ENCODE peak calls at places on chromosome 17, in ten cellular contexts. One of them, this sample, is unnamed.

GRCh38 chr17:40602445-40603443 is 37.5 kb upstream of the CCR7 start:
- DNase-seq in lung: no peak
- DNase-seq in mesenchymal stem cell: peak; percentile 56
- DNase-seq in BE2C: no peak
- DNase-seq in body of pancreas: no peak
- DNase-seq in tibial nerve: no peak
- DNase-seq in PC-3: no peak
- DNase-seq in pancreas: no peak
- DNase-seq in left ventricle myocardium inferior: no peak
- DNase-seq in A549: no peak
- DNase-seq in this sample: no peak

GRCh38 chr17:56593073-56593740 is at the start of gene NOG:
- DNase-seq in PC-3: peak; percentile 74
- DNase-seq in A549: peak; percentile 72
- DNase-seq in pancreas: peak; percentile 39
- DNase-seq in body of pancreas: peak; percentile 32
- DNase-seq in mesenchymal stem cell: peak; percentile 77
- DNase-seq in lung: peak; percentile 44
- DNase-seq in BE2C: peak; percentile 36
- DNase-seq in left ventricle myocardium inferior: peak; percentile 31
- DNase-seq in tibial nerve: no peak
- DNase-seq in this sample: peak; percentile 78

GRCh38 chr17:74898376-74898946 is 5.0 kb upstream of the FADS6 start:
- DNase-seq in A549: no peak
- DNase-seq in PC-3: no peak
- DNase-seq in lung: no peak
- DNase-seq in body of pancreas: no peak
- DNase-seq in left ventricle myocardium inferior: no peak
- DNase-seq in mesenchymal stem cell: no peak
- DNase-seq in tibial nerve: no peak
- DNase-seq in BE2C: no peak
- DNase-seq in pancreas: no peak
- DNase-seq in this sample: no peak

GRCh38 chr17:8243827-8244226 is 4.0 kb downstream of the CTC1 start:
- DNase-seq in left ventricle myocardium inferior: no peak
- DNase-seq in BE2C: no peak
- DNase-seq in pancreas: no peak
- DNase-seq in body of pancreas: no peak
- DNase-seq in tibial nerve: no peak
- DNase-seq in lung: no peak
- DNase-seq in mesenchymal stem cell: no peak
- DNase-seq in PC-3: no peak
- DNase-seq in A549: no peak
- DNase-seq in this sample: no peak

GRCh38 chr17:65794572-65794971 is 233.1 kb upstream of the AXIN2 start:
- DNase-seq in left ventricle myocardium inferior: no peak
- DNase-seq in lung: no peak
- DNase-seq in BE2C: no peak
- DNase-seq in A549: peak; percentile 49
- DNase-seq in mesenchymal stem cell: peak; percentile 20
- DNase-seq in PC-3: peak; percentile 82
- DNase-seq in pancreas: no peak
- DNase-seq in body of pancreas: no peak
- DNase-seq in tibial nerve: no peak
- DNase-seq in this sample: peak; percentile 32

GRCh38 chr17:78130439-78131101 is at the start of gene TMC8:
- DNase-seq in A549: no peak
- DNase-seq in body of pancreas: no peak
- DNase-seq in PC-3: no peak
- DNase-seq in lung: peak; percentile 61
- DNase-seq in mesenchymal stem cell: no peak
- DNase-seq in pancreas: no peak
- DNase-seq in tibial nerve: no peak
- DNase-seq in BE2C: no peak
- DNase-seq in left ventricle myocardium inferior: no peak
- DNase-seq in this sample: no peak

GRCh38 chr17:50036455-50037320 is 19.2 kb upstream of the ITGA3 start:
- DNase-seq in BE2C: no peak
- DNase-seq in body of pancreas: no peak
- DNase-seq in tibial nerve: peak; percentile 4
- DNase-seq in PC-3: no peak
- DNase-seq in mesenchymal stem cell: no peak
- DNase-seq in lung: no peak
- DNase-seq in left ventricle myocardium inferior: no peak
- DNase-seq in A549: no peak
- DNase-seq in pancreas: no peak
- DNase-seq in this sample: no peak

GRCh38 chr17:46815474-46816353 is 2.8 kb downstream of the WNT3 start:
- DNase-seq in left ventricle myocardium inferior: no peak
- DNase-seq in body of pancreas: no peak
- DNase-seq in lung: no peak
- DNase-seq in mesenchymal stem cell: no peak
- DNase-seq in tibial nerve: no peak
- DNase-seq in PC-3: no peak
- DNase-seq in pancreas: no peak
- DNase-seq in BE2C: no peak
- DNase-seq in A549: no peak
- DNase-seq in this sample: no peak

GRCh38 chr17:78766225-78766624 is 15.8 kb downstream of the CYTH1 start:
- DNase-seq in body of pancreas: no peak
- DNase-seq in left ventricle myocardium inferior: no peak
- DNase-seq in BE2C: no peak
- DNase-seq in mesenchymal stem cell: no peak
- DNase-seq in tibial nerve: no peak
- DNase-seq in pancreas: no peak
- DNase-seq in lung: no peak
- DNase-seq in PC-3: peak; percentile 69
- DNase-seq in A549: no peak
- DNase-seq in this sample: no peak

GRCh38 chr17:57418463-57419246 is 162.3 kb downstream of the MSI2 start:
- DNase-seq in lung: no peak
- DNase-seq in mesenchymal stem cell: no peak
- DNase-seq in body of pancreas: no peak
- DNase-seq in pancreas: no peak
- DNase-seq in tibial nerve: no peak
- DNase-seq in A549: no peak
- DNase-seq in PC-3: no peak
- DNase-seq in left ventricle myocardium inferior: no peak
- DNase-seq in BE2C: no peak
- DNase-seq in this sample: no peak

GRCh38 chr17:49363251-49363650 is 1.2 kb upstream of the ZNF652 start:
- DNase-seq in body of pancreas: no peak
- DNase-seq in A549: no peak
- DNase-seq in tibial nerve: no peak
- DNase-seq in mesenchymal stem cell: no peak
- DNase-seq in lung: no peak
- DNase-seq in pancreas: no peak
- DNase-seq in BE2C: no peak
- DNase-seq in left ventricle myocardium inferior: no peak
- DNase-seq in PC-3: no peak
- DNase-seq in this sample: no peak

GRCh38 chr17:557371-557770 is 157.3 kb downstream of the VPS53 start:
- DNase-seq in A549: no peak
- DNase-seq in lung: no peak
- DNase-seq in left ventricle myocardium inferior: no peak
- DNase-seq in BE2C: no peak
- DNase-seq in pancreas: no peak
- DNase-seq in mesenchymal stem cell: peak; percentile 38
- DNase-seq in body of pancreas: no peak
- DNase-seq in PC-3: no peak
- DNase-seq in tibial nerve: no peak
- DNase-seq in this sample: no peak

GRCh38 chr17:28406478-28406824 is 439 bp upstream of the SLC46A1 start:
- DNase-seq in mesenchymal stem cell: peak; percentile 16
- DNase-seq in lung: no peak
- DNase-seq in A549: no peak
- DNase-seq in BE2C: no peak
- DNase-seq in PC-3: no peak
- DNase-seq in pancreas: no peak
- DNase-seq in tibial nerve: no peak
- DNase-seq in left ventricle myocardium inferior: no peak
- DNase-seq in body of pancreas: peak; percentile 25
- DNase-seq in this sample: no peak

GRCh38 chr17:63973930-63974593 is 1.3 kb upstream of the SCN4A start:
- DNase-seq in BE2C: no peak
- DNase-seq in mesenchymal stem cell: no peak
- DNase-seq in left ventricle myocardium inferior: no peak
- DNase-seq in tibial nerve: no peak
- DNase-seq in body of pancreas: no peak
- DNase-seq in PC-3: peak; percentile 63
- DNase-seq in A549: peak; percentile 51
- DNase-seq in lung: no peak
- DNase-seq in pancreas: no peak
- DNase-seq in this sample: no peak

GRCh38 chr17:58693208-58693607 is 806 bp downstream of the RAD51C start:
- DNase-seq in lung: no peak
- DNase-seq in A549: no peak
- DNase-seq in tibial nerve: no peak
- DNase-seq in body of pancreas: no peak
- DNase-seq in mesenchymal stem cell: no peak
- DNase-seq in pancreas: no peak
- DNase-seq in BE2C: no peak
- DNase-seq in PC-3: no peak
- DNase-seq in left ventricle myocardium inferior: no peak
- DNase-seq in this sample: no peak

GRCh38 chr17:17790673-17791464 is 45.9 kb downstream of the SREBF1 start:
- DNase-seq in pancreas: no peak
- DNase-seq in PC-3: no peak
- DNase-seq in body of pancreas: no peak
- DNase-seq in lung: no peak
- DNase-seq in BE2C: no peak
- DNase-seq in mesenchymal stem cell: no peak
- DNase-seq in tibial nerve: no peak
- DNase-seq in left ventricle myocardium inferior: no peak
- DNase-seq in A549: no peak
- DNase-seq in this sample: no peak

GRCh38 chr17:17108681-17109049 is 66.4 kb downstream of the MPRIP start:
- DNase-seq in body of pancreas: peak; percentile 63
- DNase-seq in pancreas: peak; percentile 55
- DNase-seq in A549: no peak
- DNase-seq in left ventricle myocardium inferior: peak; percentile 16
- DNase-seq in PC-3: no peak
- DNase-seq in lung: peak; percentile 58
- DNase-seq in tibial nerve: no peak
- DNase-seq in mesenchymal stem cell: no peak
- DNase-seq in BE2C: no peak
- DNase-seq in this sample: no peak

GRCh38 chr17:33389506-33390141 is 96.5 kb upstream of the ASIC2 start:
- DNase-seq in left ventricle myocardium inferior: no peak
- DNase-seq in A549: no peak
- DNase-seq in lung: no peak
- DNase-seq in mesenchymal stem cell: peak; percentile 85
- DNase-seq in BE2C: no peak
- DNase-seq in pancreas: no peak
- DNase-seq in PC-3: no peak
- DNase-seq in body of pancreas: no peak
- DNase-seq in tibial nerve: no peak
- DNase-seq in this sample: no peak
- H3K4me1 ChIP-seq in left ventricle myocardium inferior: no peaks in the 10 kb centered on the region
- H3K4me1 ChIP-seq in A549: peaks cover 12% of the 10 kb centered on the region
- H3K4me1 ChIP-seq in lung: no peaks in the 10 kb centered on the region
- H3K4me1 ChIP-seq in mesenchymal stem cell: no peaks in the 10 kb centered on the region
- H3K4me1 ChIP-seq in BE2C: peaks cover 7% of the 10 kb centered on the region
- H3K4me1 ChIP-seq in pancreas: no peaks in the 10 kb centered on the region
- H3K4me1 ChIP-seq in PC-3: no peaks in the 10 kb centered on the region
- H3K4me1 ChIP-seq in body of pancreas: no peaks in the 10 kb centered on the region
- H3K4me1 ChIP-seq in tibial nerve: no peaks in the 10 kb centered on the region
- H3K4me1 ChIP-seq in this sample: peaks cover 14% of the 10 kb centered on the region

GRCh38 chr17:72421128-72422092 is 300.6 kb downstream of the SOX9 start:
- DNase-seq in A549: peak; percentile 99
- DNase-seq in BE2C: peak; percentile 49
- DNase-seq in left ventricle myocardium inferior: no peak
- DNase-seq in PC-3: peak; percentile 100
- DNase-seq in lung: peak; percentile 51
- DNase-seq in mesenchymal stem cell: peak; percentile 97
- DNase-seq in body of pancreas: peak; percentile 95
- DNase-seq in tibial nerve: no peak
- DNase-seq in pancreas: peak; percentile 76
- DNase-seq in this sample: peak; percentile 90

GRCh38 chr17:72422204-72422504 is 301.3 kb downstream of the SOX9 start:
- DNase-seq in lung: no peak
- DNase-seq in pancreas: no peak
- DNase-seq in body of pancreas: no peak
- DNase-seq in PC-3: no peak
- DNase-seq in left ventricle myocardium inferior: no peak
- DNase-seq in mesenchymal stem cell: no peak
- DNase-seq in tibial nerve: no peak
- DNase-seq in BE2C: no peak
- DNase-seq in A549: no peak
- DNase-seq in this sample: no peak

GRCh38 chr17:72420775-72421127 is 299.9 kb downstream of the SOX9 start:
- DNase-seq in lung: no peak
- DNase-seq in body of pancreas: no peak
- DNase-seq in tibial nerve: no peak
- DNase-seq in mesenchymal stem cell: no peak
- DNase-seq in PC-3: no peak
- DNase-seq in left ventricle myocardium inferior: no peak
- DNase-seq in pancreas: no peak
- DNase-seq in A549: no peak
- DNase-seq in BE2C: no peak
- DNase-seq in this sample: no peak

GRCh38 chr17:72417627-72418026 is 296.8 kb downstream of the SOX9 start:
- DNase-seq in tibial nerve: no peak
- DNase-seq in A549: no peak
- DNase-seq in left ventricle myocardium inferior: no peak
- DNase-seq in body of pancreas: no peak
- DNase-seq in mesenchymal stem cell: no peak
- DNase-seq in lung: no peak
- DNase-seq in pancreas: no peak
- DNase-seq in BE2C: no peak
- DNase-seq in PC-3: no peak
- DNase-seq in this sample: no peak

GRCh38 chr17:72419866-72420774 is 299.3 kb downstream of the SOX9 start:
- DNase-seq in left ventricle myocardium inferior: no peak
- DNase-seq in lung: no peak
- DNase-seq in BE2C: no peak
- DNase-seq in A549: no peak
- DNase-seq in body of pancreas: peak; percentile 59
- DNase-seq in PC-3: peak; percentile 27
- DNase-seq in pancreas: no peak
- DNase-seq in tibial nerve: peak; percentile 27
- DNase-seq in mesenchymal stem cell: no peak
- DNase-seq in this sample: peak; percentile 99
- H3K4me1 ChIP-seq in left ventricle myocardium inferior: peaks cover 6% of the 10 kb centered on the region
- H3K4me1 ChIP-seq in lung: no peaks in the 10 kb centered on the region
- H3K4me1 ChIP-seq in BE2C: peaks cover 17% of the 10 kb centered on the region
- H3K4me1 ChIP-seq in A549: peaks cover 64% of the 10 kb centered on the region
- H3K4me1 ChIP-seq in body of pancreas: peaks cover 28% of the 10 kb centered on the region
- H3K4me1 ChIP-seq in PC-3: peaks cover 41% of the 10 kb centered on the region
- H3K4me1 ChIP-seq in pancreas: peaks cover 17% of the 10 kb centered on the region
- H3K4me1 ChIP-seq in tibial nerve: peaks cover 13% of the 10 kb centered on the region
- H3K4me1 ChIP-seq in mesenchymal stem cell: peaks cover 48% of the 10 kb centered on the region
- H3K4me1 ChIP-seq in this sample: peaks cover 75% of the 10 kb centered on the region

GRCh38 chr17:2084129-2084765 is 29.3 kb downstream of the HIC1 start:
- DNase-seq in BE2C: peak; percentile 41
- DNase-seq in lung: no peak
- DNase-seq in pancreas: no peak
- DNase-seq in PC-3: peak; percentile 67
- DNase-seq in left ventricle myocardium inferior: peak; percentile 71
- DNase-seq in mesenchymal stem cell: peak; percentile 84
- DNase-seq in A549: no peak
- DNase-seq in body of pancreas: no peak
- DNase-seq in tibial nerve: peak; percentile 65
- DNase-seq in this sample: peak; percentile 65
- H3K4me1 ChIP-seq in BE2C: peaks cover 23% of the 10 kb centered on the region
- H3K4me1 ChIP-seq in lung: peaks cover 23% of the 10 kb centered on the region
- H3K4me1 ChIP-seq in pancreas: no peaks in the 10 kb centered on the region
- H3K4me1 ChIP-seq in PC-3: peaks cover 47% of the 10 kb centered on the region
- H3K4me1 ChIP-seq in left ventricle myocardium inferior: peaks cover 78% of the 10 kb centered on the region
- H3K4me1 ChIP-seq in mesenchymal stem cell: peaks cover 57% of the 10 kb centered on the region
- H3K4me1 ChIP-seq in A549: peaks cover 27% of the 10 kb centered on the region
- H3K4me1 ChIP-seq in body of pancreas: peaks cover 28% of the 10 kb centered on the region
- H3K4me1 ChIP-seq in tibial nerve: peaks cover 66% of the 10 kb centered on the region
- H3K4me1 ChIP-seq in this sample: peaks cover 74% of the 10 kb centered on the region

GRCh38 chr17:38442548-38442947 is 14.3 kb downstream of the ARHGAP23 start:
- DNase-seq in lung: no peak
- DNase-seq in pancreas: no peak
- DNase-seq in mesenchymal stem cell: no peak
- DNase-seq in left ventricle myocardium inferior: no peak
- DNase-seq in body of pancreas: no peak
- DNase-seq in A549: no peak
- DNase-seq in tibial nerve: no peak
- DNase-seq in BE2C: no peak
- DNase-seq in PC-3: no peak
- DNase-seq in this sample: no peak
- H3K4me1 ChIP-seq in lung: no peaks in the 10 kb centered on the region
- H3K4me1 ChIP-seq in pancreas: no peaks in the 10 kb centered on the region
- H3K4me1 ChIP-seq in mesenchymal stem cell: peaks cover 40% of the 10 kb centered on the region
- H3K4me1 ChIP-seq in left ventricle myocardium inferior: peaks cover 87% of the 10 kb centered on the region
- H3K4me1 ChIP-seq in body of pancreas: peaks cover 6% of the 10 kb centered on the region
- H3K4me1 ChIP-seq in A549: peaks cover 13% of the 10 kb centered on the region
- H3K4me1 ChIP-seq in tibial nerve: peaks cover 7% of the 10 kb centered on the region
- H3K4me1 ChIP-seq in BE2C: no peaks in the 10 kb centered on the region
- H3K4me1 ChIP-seq in PC-3: no peaks in the 10 kb centered on the region
- H3K4me1 ChIP-seq in this sample: peaks cover 9% of the 10 kb centered on the region

This sample was measured in SJSA1.